ENCODE peak calls at places on chromosomes 11 and 22, in six cellular contexts. B is PC-3, Q is MM.1S, C is GM23248, N is PC-9, I is GM23338. S is an unnamed sample.

GRCh38 chr11:115194798-115195101 is 309.5 kb downstream of the CADM1 start:
- DNase-seq in I (no peak), N (no peak), B (no peak), Q (peak; percentile 37), C (peak; percentile 58), S (no peak)

GRCh38 chr11:61019818-61020405 is 48.4 kb downstream of the CD6 start:
- DNase-seq in B (no peak), I (no peak), C (no peak), Q (no peak), N (no peak), S (no peak)

GRCh38 chr11:69921429-69922014 is 102.3 kb upstream of the FGF3 start:
- DNase-seq in N (no peak), B (no peak), Q (no peak), I (no peak), C (no peak), S (no peak)

GRCh38 chr11:7451952-7452507 is 33.3 kb upstream of the OLFML1 start:
- DNase-seq in B (no peak), N (no peak), C (no peak), I (no peak), Q (no peak), S (no peak)

GRCh38 chr11:82494988-82495432 is 238.7 kb downstream of the FAM181B start:
- DNase-seq in I (peak; percentile 75), Q (peak; percentile 56), B (peak; percentile 46), N (no peak), C (no peak), S (peak; percentile 47)

GRCh38 chr11:27672836-27673464 is 27.3 kb downstream of the BDNF start:
- DNase-seq in C (peak; percentile 72), B (peak; percentile 15), Q (no peak), N (peak; percentile 57), I (peak; percentile 26), S (peak; percentile 14)

GRCh38 chr22:23068832-23069385 is 1.4 kb upstream of the GNAZ start:
- DNase-seq in B (no peak), Q (no peak), C (no peak), N (no peak), I (no peak), S (no peak)

GRCh38 chr22:23225724-23226496 is 45.6 kb downstream of the BCR start:
- DNase-seq in Q (no peak), B (peak; percentile 82), N (peak; percentile 71), I (no peak), C (peak; percentile 89), S (no peak)

GRCh38 chr11:14783788-14784187 is 108.2 kb downstream of the CYP2R1 start:
- DNase-seq in Q (no peak), I (no peak), B (no peak), C (no peak), N (no peak), S (no peak)

GRCh38 chr22:44314425-44315067 is 1.8 kb upstream of the SHISAL1 start:
- DNase-seq in I (no peak), C (no peak), B (no peak), N (no peak), Q (no peak), S (no peak)

GRCh38 chr11:73306977-73307322 is 1.1 kb upstream of the ARHGEF17 start:
- DNase-seq in I (no peak), N (no peak), B (no peak), C (no peak), Q (no peak), S (no peak)

GRCh38 chr22:42803454-42803853 is 53.6 kb downstream of the ARFGAP3 start:
- DNase-seq in Q (no peak), B (no peak), I (no peak), N (no peak), C (no peak), S (no peak)

GRCh38 chr11:70568504-70569172 is 170.3 kb downstream of the CTTN start:
- DNase-seq in I (peak; percentile 74), Q (no peak), C (peak; percentile 75), N (no peak), B (no peak), S (peak; percentile 81)

GRCh38 chr22:24554316-24555159 is at the start of gene GUCD1:
- DNase-seq in N (no peak), Q (peak; percentile 52), B (peak; percentile 18), I (peak; percentile 39), C (peak; percentile 63), S (peak; percentile 59)

GRCh38 chr11:102564110-102564509 is 33.6 kb upstream of the MMP7 start:
- DNase-seq in I (no peak), Q (peak; percentile 21), C (peak; percentile 87), N (peak; percentile 96), B (peak; percentile 99), S (peak; percentile 56)

GRCh38 chr11:36398261-36398953 is 102.3 kb downstream of the PRR5L start:
- DNase-seq in Q (no peak), B (no peak), C (no peak), N (no peak), I (no peak), S (no peak)

GRCh38 chr11:43924112-43924855 is 18.2 kb upstream of the C11orf96 start:
- DNase-seq in B (no peak), Q (no peak), N (no peak), I (peak; percentile 53), C (no peak), S (no peak)

GRCh38 chr11:122843281-122844150 is 5.2 kb downstream of the CRTAM start:
- DNase-seq in I (no peak), B (no peak), C (no peak), Q (no peak), N (no peak), S (peak; percentile 50)

GRCh38 chr11:113014262-113014661 is 53.0 kb downstream of the NCAM1 start:
- DNase-seq in C (peak; percentile 4), I (no peak), N (peak; percentile 37), B (no peak), Q (no peak), S (peak; percentile 64)

GRCh38 chr22:47628477-47629272 is 866.2 kb downstream of the TBC1D22A start:
- DNase-seq in B (no peak), C (no peak), I (no peak), Q (no peak), N (no peak), S (no peak)

GRCh38 chr11:35811783-35812182 is 132.1 kb upstream of the LDLRAD3 start:
- DNase-seq in B (no peak), Q (no peak), N (no peak), C (no peak), I (no peak), S (no peak)

GRCh38 chr11:65445101-65445603 is 22.6 kb downstream of the NEAT1 start:
- DNase-seq in I (no peak), N (no peak), B (peak; percentile 15), C (peak; percentile 55), Q (no peak), S (no peak)

GRCh38 chr11:65445604-65446445 is 23.2 kb downstream of the NEAT1 start:
- DNase-seq in C (peak; percentile 72), I (no peak), N (peak; percentile 34), Q (no peak), B (peak; percentile 18), S (no peak)

GRCh38 chr11:65440831-65441499 is 18.4 kb downstream of the NEAT1 start:
- DNase-seq in Q (peak; percentile 89), N (peak; percentile 35), B (peak; percentile 4), I (no peak), C (peak; percentile 65), S (no peak)

GRCh38 chr11:65444314-65445051 is 21.9 kb downstream of the NEAT1 start:
- DNase-seq in I (no peak), Q (no peak), B (peak; percentile 3), C (peak; percentile 50), N (no peak), S (no peak)

DNA sequence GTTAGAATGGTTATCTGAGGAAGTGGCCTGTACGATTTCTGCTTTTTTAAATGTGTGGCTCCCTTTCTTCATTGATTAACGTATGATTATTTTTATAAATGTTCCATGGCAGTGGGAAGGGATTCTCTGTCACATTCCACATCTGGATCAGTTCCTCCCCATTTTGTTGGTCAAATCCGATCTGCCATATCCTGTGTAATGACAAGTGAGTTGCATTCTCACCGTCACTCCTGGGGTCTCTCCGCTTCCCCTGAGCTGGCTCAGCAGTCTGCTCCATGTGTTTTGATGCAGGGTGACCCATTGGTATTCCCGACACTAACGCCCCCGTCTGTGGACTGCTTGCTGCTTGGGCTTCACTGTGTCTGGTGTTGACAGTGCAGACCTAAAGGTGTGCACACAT is 20.4 kb downstream of the NEAT1 start:
- DNase-seq in C (peak; percentile 59), Q (no peak), I (no peak), B (peak; percentile 2), N (no peak), S (no peak)
- H3K27ac ChIP-seq in C (peak overlapping the region; percentile 100), Q (peak overlapping the region; percentile 31), I (peak overlapping the region; percentile 39), B (no peak overlapping the region), N (peak overlapping the region; percentile 64), S (peak overlapping the region; percentile 72)

GRCh38 chr11:86746509-86746908 is 53.8 kb upstream of the PRSS23 start:
- DNase-seq in N (no peak), Q (no peak), I (no peak), C (no peak), B (no peak), S (no peak)

GRCh38 chr11:86749861-86750401 is 50.4 kb upstream of the PRSS23 start:
- DNase-seq in B (no peak), I (no peak), C (peak; percentile 32), Q (no peak), N (no peak), S (no peak)

GRCh38 chr11:86749376-86749775 is 51.0 kb upstream of the PRSS23 start:
- DNase-seq in N (no peak), I (peak; percentile 30), Q (no peak), B (no peak), C (peak; percentile 27), S (no peak)

GRCh38 chr11:86747801-86748200 is 52.5 kb upstream of the PRSS23 start:
- DNase-seq in B (no peak), I (no peak), N (no peak), C (no peak), Q (no peak), S (no peak)

GRCh38 chr11:86748296-86748695 is 52.0 kb upstream of the PRSS23 start:
- DNase-seq in N (no peak), B (no peak), C (peak; percentile 82), Q (no peak), I (no peak), S (no peak)
- TF ChIP-seq EZH2 in N (no peak), B (no peak), C (no peak), Q (no peak), I (no peak), S (no peak)

DNA sequence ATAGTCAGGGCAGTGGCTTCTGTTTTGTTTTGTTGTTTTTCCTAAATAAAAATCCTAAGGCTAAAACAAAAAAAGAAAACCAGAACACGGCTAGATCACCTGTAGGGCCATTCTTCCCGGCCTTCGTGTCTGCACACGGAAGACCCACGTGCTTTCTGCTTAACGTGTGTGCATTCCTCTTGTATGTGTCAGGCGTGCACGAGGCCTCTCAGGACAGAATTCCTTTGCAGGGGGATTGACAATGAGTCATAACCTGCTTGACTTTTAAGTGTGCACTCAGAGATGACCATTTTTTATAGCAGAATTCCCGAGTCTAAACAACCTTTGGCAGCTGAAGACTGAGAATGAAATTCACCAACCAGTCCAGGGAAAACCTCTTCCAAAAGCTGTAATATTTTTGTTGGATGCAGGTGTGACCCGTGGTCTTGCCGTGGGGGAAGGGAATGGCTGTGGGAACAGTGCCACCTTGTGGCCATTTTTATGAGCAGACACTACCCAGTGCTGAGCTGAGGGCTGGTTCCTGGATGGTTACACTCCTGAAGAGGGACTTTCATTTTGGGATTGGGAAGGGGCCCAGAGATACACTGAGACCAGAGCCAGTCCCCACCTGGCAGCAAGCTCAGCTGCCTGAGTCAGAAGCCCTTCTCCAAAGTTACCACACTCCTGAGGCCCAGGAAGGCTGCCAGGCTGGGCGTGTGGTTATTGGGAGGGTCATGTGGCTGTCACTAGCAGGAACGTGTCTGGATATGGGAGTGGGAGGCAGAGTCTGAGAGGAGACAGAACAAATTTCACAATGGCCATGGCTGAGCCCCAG is 35.7 kb upstream of the DKK3 start:
- DNase-seq in I (peak; percentile 80), Q (peak; percentile 58), B (peak; percentile 96), N (peak; percentile 89), C (peak; percentile 94), S (peak; percentile 90)
- H3K9me2 ChIP-seq in I (no peaks in the 10 kb centered on the region), Q (no peaks in the 10 kb centered on the region), B (no peaks in the 10 kb centered on the region), N (no peaks in the 10 kb centered on the region), C (no peaks in the 10 kb centered on the region), S (no peaks in the 10 kb centered on the region)

GRCh38 chr11:124623861-124624525 is 1.3 kb downstream of the TBRG1 start:
- DNase-seq in N (no peak), Q (no peak), C (peak; percentile 55), B (no peak), I (no peak), S (no peak)
- H3K27ac ChIP-seq in N (no peak overlapping the region), Q (no peak overlapping the region), C (peak overlapping the region; percentile 98), B (no peak overlapping the region), I (no peak overlapping the region), S (peak overlapping the region; percentile 99)